ENCODE peak calls at places on chromosomes 4 and X, in seven cellular contexts. M is NT2/D1, Z is HCT116, W is HepG2, L is SK-N-SH, D is GM12878, E is H1. F is an unnamed sample.

GRCh38 chrX:120087289-120088017 is 10.0 kb upstream of the RHOXF2B start:
- DNase-seq in D (no peak), M (no peak), E (no peak), L (no peak), Z (no peak), W (no peak), F (no peak)

GRCh38 chr4:102500371-102501175 is 586 bp upstream of the NFKB1 start:
- DNase-seq in W (peak; percentile 24), D (no peak), Z (no peak), M (no peak), E (no peak), L (peak; percentile 73), F (no peak)

GRCh38 chr4:166323250-166323649 is 450.2 kb downstream of the TLL1 start:
- DNase-seq in E (no peak), L (no peak), D (no peak), Z (no peak), W (no peak), M (no peak), F (no peak)

GRCh38 chr4:142697303-142697702 is 148.8 kb downstream of the INPP4B start:
- DNase-seq in D (no peak), L (no peak), E (no peak), W (no peak), M (no peak), Z (no peak), F (no peak)

GRCh38 chrX:84340981-84341380 is 153.0 kb upstream of the RPS6KA6 start:
- DNase-seq in Z (no peak), E (no peak), M (no peak), L (no peak), W (no peak), D (no peak), F (no peak)

GRCh38 chrX:13893826-13894225 is 76.9 kb upstream of the GPM6B start:
- DNase-seq in W (no peak), D (no peak), E (no peak), M (no peak), L (no peak), Z (no peak), F (no peak)

GRCh38 chrX:2628751-2629315 is 62.3 kb upstream of the CD99 start:
- DNase-seq in L (no peak), Z (no peak), D (no peak), E (no peak), M (no peak), W (peak; percentile 52), F (peak; percentile 8)

GRCh38 chrX:46758163-46758955 is 559 bp downstream of the SLC9A7 start:
- DNase-seq in W (no peak), Z (no peak), E (peak; percentile 48), D (no peak), M (no peak), L (peak; percentile 5), F (no peak)

GRCh38 chr4:1248262-1249147 is at the start of gene CTBP1:
- DNase-seq in L (peak; percentile 100), M (peak; percentile 44), Z (peak; percentile 59), E (peak; percentile 86), W (peak; percentile 51), D (no peak), F (peak; percentile 95)

GRCh38 chr4:1246111-1246881 is 2.6 kb downstream of the CTBP1 start:
- DNase-seq in M (no peak), L (peak; percentile 23), Z (no peak), E (no peak), W (no peak), D (no peak), F (peak; percentile 6)

GRCh38 chr4:1249148-1249730 is 309 bp upstream of the CTBP1 start:
- DNase-seq in D (no peak), L (peak; percentile 95), W (peak; percentile 56), M (peak; percentile 68), Z (peak; percentile 64), E (peak; percentile 78), F (peak; percentile 92)

GRCh38 chr4:1246901-1247810 is 1.8 kb downstream of the CTBP1 start:
- DNase-seq in D (no peak), E (peak; percentile 44), M (no peak), W (no peak), L (peak; percentile 64), Z (no peak), F (peak; percentile 46)

GRCh38 chr4:1247811-1248261 is 1.1 kb downstream of the CTBP1 start:
- DNase-seq in E (peak; percentile 71), M (no peak), L (no peak), D (no peak), W (no peak), Z (no peak), F (peak; percentile 50)
- TF ChIP-seq YY1 in E (peak; percentile 75), M (no peak), L (no peak), D (peak; percentile 86), W (peak; percentile 84), Z (no peak), F (peak; percentile 66)

GRCh38 chr4:86038037-86038436 is 321.8 kb downstream of the MAPK10 start:
- DNase-seq in L (no peak), W (no peak), D (no peak), E (no peak), M (no peak), Z (no peak), F (no peak)

GRCh38 chr4:86033171-86033570 is 326.7 kb downstream of the MAPK10 start:
- DNase-seq in L (no peak), Z (no peak), M (no peak), E (no peak), W (no peak), D (no peak), F (no peak)

GRCh38 chr4:86034616-86035015 is 325.2 kb downstream of the MAPK10 start:
- DNase-seq in D (no peak), L (no peak), Z (no peak), W (no peak), M (no peak), E (no peak), F (no peak)

GRCh38 chr4:86035688-86036087 is 324.2 kb downstream of the MAPK10 start:
- DNase-seq in D (no peak), Z (no peak), M (no peak), L (no peak), W (no peak), E (no peak), F (no peak)

DNA sequence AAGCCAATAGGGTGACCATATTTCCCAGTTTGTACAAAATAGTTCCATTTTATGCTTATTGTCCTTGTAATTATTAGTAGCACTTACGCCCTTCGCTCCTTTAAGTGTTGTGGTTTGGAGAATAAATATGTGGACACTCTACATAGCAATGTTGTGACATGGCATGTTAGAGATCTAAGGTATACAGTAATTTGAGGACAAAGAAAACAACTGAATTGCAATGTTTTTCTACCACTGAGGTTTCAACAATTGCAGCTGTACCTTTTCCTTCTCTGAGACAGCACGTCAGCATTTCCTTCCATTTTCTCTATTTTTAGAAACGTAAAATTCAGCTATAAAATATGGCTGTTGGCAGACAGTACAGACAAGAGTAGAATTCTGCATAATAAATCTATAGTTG is 323.1 kb downstream of the MAPK10 start:
- DNase-seq in L (no peak), M (no peak), Z (no peak), W (no peak), D (no peak), E (no peak), F (no peak)
- TF ChIP-seq YY1 in L (no peak), M (no peak), Z (no peak), W (no peak), D (no peak), E (no peak), F (no peak)

GRCh38 chr4:85905761-85906160 is 430.8 kb downstream of the ARHGAP24 start:
- DNase-seq in D (no peak), L (no peak), M (no peak), W (no peak), E (no peak), Z (no peak), F (no peak)

GRCh38 chr4:85895755-85896154 is 420.8 kb downstream of the ARHGAP24 start:
- DNase-seq in M (no peak), W (no peak), Z (no peak), E (no peak), L (no peak), D (no peak), F (no peak)

GRCh38 chr4:85898236-85898635 is 423.3 kb downstream of the ARHGAP24 start:
- DNase-seq in E (no peak), L (no peak), W (no peak), Z (no peak), D (no peak), M (no peak), F (no peak)

DNA sequence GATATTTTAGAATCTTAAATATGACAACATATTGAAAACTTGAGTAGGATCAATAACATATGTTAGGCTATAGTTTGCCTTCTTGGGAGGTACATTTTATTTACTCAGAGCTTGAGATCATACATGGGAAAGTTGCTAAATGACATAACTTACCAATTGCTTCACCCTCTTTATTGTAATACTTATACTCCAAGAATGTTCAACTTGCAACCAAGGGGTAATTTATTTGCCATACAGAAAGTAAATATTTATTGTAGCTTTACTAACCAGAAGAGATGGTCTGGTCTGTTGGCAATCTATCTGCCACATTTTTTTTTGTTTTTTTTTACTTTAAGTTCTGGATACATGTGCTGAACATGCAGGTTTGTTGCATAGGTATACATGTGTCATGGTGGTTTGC is 426.6 kb downstream of the ARHGAP24 start:
- DNase-seq in Z (no peak), M (no peak), W (no peak), L (no peak), E (no peak), D (no peak), F (no peak)
- TF ChIP-seq YY1 in Z (no peak), M (no peak), W (no peak), L (no peak), E (no peak), D (no peak), F (no peak)

DNA sequence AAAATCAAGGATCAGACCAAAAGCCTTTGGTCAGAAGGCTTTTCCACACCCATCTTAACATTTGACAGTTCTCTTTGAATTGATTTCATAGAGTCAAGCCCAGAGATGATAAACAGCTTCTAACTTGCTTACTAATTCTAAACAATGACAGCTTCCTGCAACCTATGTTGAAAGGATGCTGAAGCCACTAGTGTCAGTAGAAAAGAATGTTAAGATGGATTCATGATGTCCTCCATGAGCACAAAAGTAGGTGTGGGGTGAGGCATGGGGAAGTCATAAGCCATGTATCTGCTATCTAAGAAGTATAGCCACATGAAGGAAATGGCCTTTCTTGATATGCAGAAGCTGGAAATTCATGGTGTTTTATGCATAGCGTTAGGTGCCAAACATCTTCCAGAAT is 269.3 kb downstream of the DHX15 start:
- DNase-seq in Z (no peak), W (no peak), M (no peak), D (no peak), L (no peak), E (no peak), F (no peak)
- TF ChIP-seq YY1 in Z (no peak), W (no peak), M (no peak), D (no peak), L (no peak), E (no peak), F (no peak)

GRCh38 chrX:108165349-108166111 is 74.0 kb downstream of the ATG4A start:
- DNase-seq in L (peak; percentile 19), M (peak; percentile 33), Z (peak; percentile 15), W (peak; percentile 33), E (peak; percentile 45), D (no peak), F (peak; percentile 33)
- TF ChIP-seq YY1 in L (peak; percentile 86), M (peak; percentile 46), Z (peak; percentile 88), W (peak; percentile 60), E (peak; percentile 92), D (peak; percentile 87), F (peak; percentile 92)

DNA sequence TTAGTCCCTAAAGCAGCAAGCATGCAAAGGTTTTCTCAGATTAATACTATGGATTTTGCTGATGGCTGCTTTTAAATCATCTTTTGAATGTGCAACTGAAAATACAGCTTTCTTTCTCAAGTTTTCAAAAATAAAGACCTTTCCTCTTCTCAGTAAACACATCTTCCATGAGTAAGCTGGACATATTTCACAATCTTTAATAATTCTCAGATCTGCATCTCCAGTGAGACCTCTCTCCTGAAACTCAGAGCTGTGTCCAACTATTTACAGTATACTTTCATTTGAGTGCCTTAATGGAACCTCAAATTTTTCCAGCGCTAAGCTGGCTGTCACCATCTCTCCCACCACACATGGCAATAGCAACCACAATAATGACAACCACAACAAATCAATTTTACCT is 192.4 kb upstream of the RPL34 start:
- DNase-seq in L (no peak), W (no peak), Z (no peak), D (no peak), E (no peak), M (no peak), F (no peak)
- TF ChIP-seq YY1 in L (no peak), W (no peak), Z (no peak), D (no peak), E (no peak), M (no peak), F (no peak)